ENCODE peak calls at places on chromosomes 16 and 17, in six cellular contexts. L, U, N, Y, D and B are unnamed samples.

GRCh38 chr16:80802129-80802528 is 2.3 kb downstream of the CDYL2 start:
- DNase-seq in L (no peak), U (no peak), N (no peak), Y (no peak), D (no peak), B (no peak)

GRCh38 chr17:51352798-51353197 is 92.5 kb downstream of the UTP18 start:
- DNase-seq in L (no peak), U (no peak), N (no peak), Y (no peak), D (no peak), B (no peak)

GRCh38 chr17:65231662-65232335 is 94.6 kb downstream of the RGS9 start:
- DNase-seq in L (peak; percentile 85), U (peak; percentile 74), N (no peak), Y (peak; percentile 41), D (peak; percentile 19), B (no peak)

GRCh38 chr17:7912927-7913524 is 3.1 kb downstream of the RNF227 start:
- DNase-seq in L (peak; percentile 76), U (peak; percentile 81), N (no peak), Y (peak; percentile 40), D (no peak), B (no peak)

GRCh38 chr17:20009052-20009301 is 182 bp upstream of the SPECC1 start:
- DNase-seq in L (no peak), U (no peak), N (peak; percentile 84), Y (no peak), D (no peak), B (no peak)

GRCh38 chr16:85490971-85491771 is 122.0 kb upstream of the GSE1 start:
- DNase-seq in L (no peak), U (peak; percentile 31), N (no peak), Y (peak; percentile 74), D (no peak), B (no peak)

GRCh38 chr17:48503747-48504146 is 27.1 kb downstream of the HOXB1 start:
- DNase-seq in L (peak; percentile 95), U (no peak), N (no peak), Y (no peak), D (no peak), B (no peak)

GRCh38 chr17:74298690-74299617 is 24.9 kb downstream of the DNAI2 start:
- DNase-seq in L (no peak), U (no peak), N (no peak), Y (no peak), D (no peak), B (no peak)

GRCh38 chr17:41689497-41690299 is 1.0 kb downstream of the EIF1 start:
- DNase-seq in L (peak; percentile 52), U (no peak), N (no peak), Y (peak; percentile 34), D (peak; percentile 32), B (no peak)

GRCh38 chr16:89422527-89422904 is 67.8 kb downstream of the ANKRD11 start:
- DNase-seq in L (no peak), U (no peak), N (no peak), Y (no peak), D (no peak), B (peak; percentile 83)

GRCh38 chr17:55830699-55831098 is 79.8 kb downstream of the PCTP start:
- DNase-seq in L (no peak), U (no peak), N (no peak), Y (no peak), D (no peak), B (no peak)

GRCh38 chr17:82271401-82271800 is 2.1 kb downstream of the CSNK1D start:
- DNase-seq in L (no peak), U (no peak), N (no peak), Y (no peak), D (no peak), B (no peak)

GRCh38 chr17:82270651-82271050 is 2.8 kb downstream of the CSNK1D start:
- DNase-seq in L (no peak), U (no peak), N (no peak), Y (no peak), D (no peak), B (no peak)

GRCh38 chr17:82267575-82268379 is 5.7 kb downstream of the CSNK1D start:
- DNase-seq in L (no peak), U (no peak), N (peak; percentile 94), Y (peak; percentile 96), D (peak; percentile 91), B (peak; percentile 96)

GRCh38 chr17:82269138-82269881 is 4.2 kb downstream of the CSNK1D start:
- DNase-seq in L (no peak), U (no peak), N (no peak), Y (no peak), D (no peak), B (no peak)

DNA sequence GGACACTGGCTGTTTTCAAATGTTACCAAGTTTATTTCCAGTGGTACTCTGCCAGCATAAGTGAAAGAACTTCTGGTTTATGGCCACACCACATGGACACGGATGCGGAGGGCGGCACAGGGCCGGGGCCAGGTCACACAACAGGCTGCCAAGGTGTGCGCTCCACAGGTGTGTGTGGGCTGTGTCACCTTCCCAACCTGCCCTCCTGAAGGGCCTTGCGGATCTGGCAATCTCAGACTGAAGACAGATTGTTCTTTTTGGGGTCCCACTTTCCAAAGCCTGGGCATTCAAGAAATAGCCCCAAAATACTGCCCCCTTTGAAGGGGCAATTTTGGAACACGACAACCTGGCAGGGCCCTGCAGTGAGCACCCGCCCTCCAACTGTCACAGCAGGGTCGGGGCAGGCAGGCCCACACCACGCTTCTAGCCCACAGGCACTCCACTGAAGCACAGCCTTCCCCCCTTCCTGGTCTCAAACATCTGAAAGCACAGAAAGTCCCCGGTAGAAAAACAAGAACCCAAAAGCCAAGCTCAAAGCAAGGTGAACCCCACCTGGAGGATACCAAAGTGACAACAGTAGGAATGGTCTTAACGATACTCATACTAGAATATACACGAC is 3.5 kb downstream of the CSNK1D start:
- DNase-seq in L (no peak), U (no peak), N (no peak), Y (no peak), D (no peak), B (no peak)
- H3K4me1 ChIP-seq in L (peaks cover 48% of the 10 kb centered on the region), U (peaks cover 30% of the 10 kb centered on the region), N (peaks cover 84% of the 10 kb centered on the region), Y (peaks cover 84% of the 10 kb centered on the region), D (peaks cover 84% of the 10 kb centered on the region), B (peaks cover 2% of the 10 kb centered on the region)

GRCh38 chr16:67182288-67182687 is 1.5 kb downstream of the MATCAP1 start:
- DNase-seq in L (no peak), U (no peak), N (no peak), Y (no peak), D (no peak), B (no peak)
- H3K27ac ChIP-seq in L (no peak overlapping the region), U (no peak overlapping the region), N (no peak overlapping the region), Y (no peak overlapping the region), D (no peak overlapping the region), B (no peak overlapping the region)

GRCh38 chr16:84090212-84090611 is 26.5 kb downstream of the MBTPS1 start:
- DNase-seq in L (no peak), U (no peak), N (no peak), Y (no peak), D (no peak), B (no peak)
- H3K36me3 ChIP-seq in L (peaks cover 67% of the 10 kb centered on the region), U (peaks cover 72% of the 10 kb centered on the region), N (peaks cover 95% of the 10 kb centered on the region), Y (peaks cover 39% of the 10 kb centered on the region), D (peaks cover 94% of the 10 kb centered on the region), B (peaks cover 16% of the 10 kb centered on the region)

GRCh38 chr16:4412854-4413253 is 3.5 kb downstream of the CORO7 start:
- DNase-seq in L (no peak), U (no peak), N (no peak), Y (no peak), D (no peak), B (peak; percentile 9)
- H3K4me1 ChIP-seq in L (no peaks in the 10 kb centered on the region), U (peaks cover 10% of the 10 kb centered on the region), N (peaks cover 52% of the 10 kb centered on the region), Y (peaks cover 19% of the 10 kb centered on the region), D (peaks cover 33% of the 10 kb centered on the region), B (no peaks in the 10 kb centered on the region)

DNA sequence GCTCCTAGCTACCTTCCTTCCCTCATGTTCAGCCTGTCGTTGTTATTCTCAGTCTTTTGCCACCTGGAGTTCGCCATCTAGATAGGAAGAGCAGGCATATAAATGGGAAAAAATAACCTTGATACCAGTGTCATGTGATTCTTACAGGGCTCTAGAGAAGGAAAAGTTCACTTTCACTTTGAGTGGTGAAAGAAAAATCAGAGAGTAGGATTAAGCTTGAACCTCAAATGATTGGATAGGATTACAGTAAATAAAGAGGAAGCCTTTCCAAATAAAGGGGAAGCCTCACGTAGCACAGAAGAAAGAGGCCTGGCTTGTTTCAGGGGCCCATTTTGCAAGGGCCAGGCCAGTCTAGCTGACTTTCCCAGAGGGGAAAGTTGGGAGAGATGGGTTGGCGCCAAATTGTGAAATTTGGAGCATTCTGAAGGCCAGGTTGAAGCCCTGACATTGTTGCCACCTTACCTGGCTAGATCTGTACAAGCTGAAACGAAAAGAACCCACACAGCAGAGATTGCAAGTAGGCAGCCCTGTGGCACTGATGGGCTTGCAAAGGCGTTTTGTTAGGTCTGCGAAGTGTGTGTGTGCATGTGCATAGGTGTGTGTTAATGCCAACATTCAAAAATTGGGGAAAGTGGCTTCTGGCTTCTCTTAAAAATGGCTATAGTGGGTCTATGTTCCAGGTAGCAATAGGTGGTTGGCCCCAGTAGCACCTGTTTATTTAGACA is 38.8 kb downstream of the TMC6 start:
- DNase-seq in L (no peak), U (no peak), N (no peak), Y (no peak), D (no peak), B (no peak)
- H3K27ac ChIP-seq in L (peak overlapping the region; percentile 26), U (no peak overlapping the region), N (peak overlapping the region; percentile 8), Y (no peak overlapping the region), D (peak overlapping the region; percentile 77), B (no peak overlapping the region)